ENCODE peak calls at places on chromosome 14, in seven cellular contexts. S, Q, N, K, A, Z and Y are unnamed samples.
A peak's percentile ranks its signal among the peaks of the same experiment; 100 is the strongest.

GRCh38 chr14:55909879-55910278 is 208.3 kb upstream of the PELI2 start:
- DNase-seq in S (no peak), Q (no peak), N (no peak), K (no peak), A (no peak), Z (no peak), Y (no peak)

GRCh38 chr14:53462931-53463778 is 310.0 kb upstream of the DDHD1 start:
- DNase-seq in S (no peak), Q (no peak), N (no peak), K (no peak), A (no peak), Z (no peak), Y (no peak)

GRCh38 chr14:99649219-99649618 is 4.3 kb downstream of the HHIPL1 start:
- DNase-seq in S (peak; percentile 41), Q (peak; percentile 30), N (peak; percentile 15), K (peak; percentile 36), A (peak; percentile 30), Z (no peak), Y (no peak)

GRCh38 chr14:49867831-49868719 is 15.5 kb upstream of the NEMF start:
- DNase-seq in S (peak; percentile 98), Q (peak; percentile 85), N (peak; percentile 85), K (peak; percentile 94), A (peak; percentile 98), Z (peak; percentile 99), Y (peak; percentile 92)

GRCh38 chr14:73997108-73997943 is 21.8 kb downstream of the ENTPD5 start:
- DNase-seq in S (no peak), Q (no peak), N (no peak), K (no peak), A (no peak), Z (no peak), Y (no peak)

GRCh38 chr14:38221077-38221476 is 13.4 kb downstream of the SSTR1 start:
- DNase-seq in S (no peak), Q (no peak), N (no peak), K (no peak), A (no peak), Z (no peak), Y (no peak)

GRCh38 chr14:89673499-89674225 is 256.6 kb upstream of the FOXN3 start:
- DNase-seq in S (peak; percentile 30), Q (no peak), N (peak; percentile 4), K (peak; percentile 41), A (peak; percentile 34), Z (no peak), Y (no peak)

GRCh38 chr14:71319646-71320045 is 412.4 kb downstream of the PCNX1 start:
- DNase-seq in S (peak; percentile 46), Q (peak; percentile 5), N (no peak), K (peak; percentile 48), A (peak; percentile 47), Z (no peak), Y (no peak)

GRCh38 chr14:64639340-64639821 is 64.8 kb upstream of the PLEKHG3 start:
- DNase-seq in S (no peak), Q (peak; percentile 74), N (no peak), K (no peak), A (peak; percentile 35), Z (no peak), Y (no peak)

GRCh38 chr14:54502602-54503001 is 7.1 kb upstream of the CGRRF1 start:
- DNase-seq in S (no peak), Q (no peak), N (no peak), K (no peak), A (peak; percentile 40), Z (no peak), Y (no peak)

GRCh38 chr14:63663428-63664142 is 21.9 kb upstream of the WDR89 start:
- DNase-seq in S (no peak), Q (no peak), N (no peak), K (no peak), A (peak; percentile 7), Z (no peak), Y (no peak)

GRCh38 chr14:104116544-104117340 is 21.6 kb upstream of the KIF26A start:
- DNase-seq in S (peak; percentile 6), Q (no peak), N (no peak), K (no peak), A (no peak), Z (peak; percentile 83), Y (no peak)

GRCh38 chr14:35470775-35471174 is 63.2 kb upstream of the INSM2 start:
- DNase-seq in S (peak; percentile 17), Q (peak; percentile 1), N (peak; percentile 1), K (peak; percentile 53), A (peak; percentile 45), Z (no peak), Y (no peak)

GRCh38 chr14:37985826-37986470 is 221.8 kb upstream of the SSTR1 start:
- DNase-seq in S (no peak), Q (peak; percentile 30), N (peak; percentile 22), K (peak; percentile 73), A (peak; percentile 69), Z (no peak), Y (peak; percentile 46)

GRCh38 chr14:102527255-102528232 is 18.0 kb upstream of the ANKRD9 start:
- DNase-seq in S (peak; percentile 91), Q (peak; percentile 74), N (no peak), K (no peak), A (no peak), Z (peak; percentile 63), Y (no peak)

GRCh38 chr14:96122496-96122895 is 82.1 kb upstream of the BDKRB2 start:
- DNase-seq in S (peak; percentile 63), Q (no peak), N (no peak), K (no peak), A (peak; percentile 38), Z (no peak), Y (no peak)